ENCODE peak calls at places on chromosome 19, in eight cellular contexts. Y is stimulated activated CD4-positive, alpha-beta T cell treated with anti-CD3 and anti-CD28 coated beads, Interleukin-15, amount 100 ng/mL, for 24 hours; M is neural crest cell; J is HS-5; Z is activated naive CD8-positive, alpha-beta T cell treated with anti-CD3 and anti-CD28 coated beads, Interleukin-2, amount 50 U/mL, for 16 hours; U is stimulated activated naive CD8-positive, alpha-beta T cell treated with anti-CD3 and anti-CD28 coated beads, Interleukin-15, amount 100 ng/mL, for 72 hours; X is neural progenitor cell; D is ascending aorta. T is an unnamed sample.

GRCh38 chr19:30272554-30272953 is 99.6 kb upstream of the ZNF536 start:
- DNase-seq in Y (no peak), Z (no peak), J (no peak), X (no peak), M (no peak), D (no peak), U (no peak), T (no peak)

GRCh38 chr19:3613765-3614661 is 7.3 kb upstream of the TBXA2R start:
- DNase-seq in J (no peak), X (no peak), M (no peak), D (no peak), Z (no peak), U (no peak), Y (no peak), T (no peak)

GRCh38 chr19:35220315-35220921 is 8.1 kb downstream of the FAM187B start:
- DNase-seq in U (no peak), J (no peak), D (no peak), X (no peak), M (no peak), Z (no peak), Y (no peak), T (no peak)

GRCh38 chr19:29596080-29596479 is 10.0 kb upstream of the POP4 start:
- DNase-seq in Y (no peak), D (no peak), U (no peak), X (no peak), J (no peak), Z (no peak), M (no peak), T (no peak)

GRCh38 chr19:750640-751423 is at the start of gene MISP:
- DNase-seq in Z (no peak), D (no peak), J (no peak), M (no peak), X (no peak), U (no peak), Y (no peak), T (no peak)

GRCh38 chr19:7986321-7987083 is 18.9 kb downstream of the ELAVL1 start:
- DNase-seq in D (no peak), X (no peak), J (no peak), U (no peak), M (no peak), Z (no peak), Y (no peak), T (no peak)

GRCh38 chr19:14048439-14049153 is 13.3 kb downstream of the PALM3 start:
- DNase-seq in X (peak; percentile 56), Z (peak; percentile 53), U (peak; percentile 76), Y (peak; percentile 84), M (peak; percentile 63), J (no peak), D (no peak), T (no peak)

GRCh38 chr19:20662421-20663105 is 1.2 kb upstream of the ZNF626 start:
- DNase-seq in Z (no peak), U (no peak), D (no peak), J (no peak), Y (no peak), X (no peak), M (no peak), T (no peak)

GRCh38 chr19:4571305-4571917 is 11.9 kb upstream of the SEMA6B start:
- DNase-seq in Z (no peak), M (no peak), X (no peak), D (no peak), J (no peak), U (no peak), Y (no peak), T (no peak)

GRCh38 chr19:36489920-36490415 is 607 bp upstream of the ZNF566 start:
- DNase-seq in Y (peak; percentile 77), J (no peak), X (peak; percentile 96), D (peak; percentile 33), Z (peak; percentile 42), U (no peak), M (peak; percentile 70), T (peak; percentile 92)

GRCh38 chr19:44757735-44758505 is 9.4 kb downstream of the BCL3 start:
- DNase-seq in Y (no peak), U (no peak), M (peak; percentile 62), Z (no peak), J (no peak), D (no peak), X (peak; percentile 90), T (no peak)

GRCh38 chr19:28297036-28297435 is 915.9 kb downstream of the UQCRFS1 start:
- DNase-seq in D (no peak), X (no peak), Y (no peak), U (no peak), M (no peak), Z (no peak), J (no peak), T (no peak)

GRCh38 chr19:50494186-50495019 is 16.6 kb downstream of the JOSD2 start:
- DNase-seq in M (no peak), D (no peak), Z (no peak), Y (no peak), U (no peak), X (no peak), J (no peak), T (no peak)

GRCh38 chr19:17784201-17785008 is 10.5 kb upstream of the B3GNT3 start:
- DNase-seq in J (no peak), D (no peak), Y (peak; percentile 82), X (peak; percentile 59), U (peak; percentile 69), M (peak; percentile 81), Z (peak; percentile 56), T (no peak)